ENCODE peak calls at places on chromosome 11, in five cellular contexts. R is neuronal stem cell, H is H9, C is IMR-90, N is mesendoderm. V is an unnamed sample.
A peak's percentile ranks its signal among the peaks of the same experiment; 100 is the strongest.

GRCh38 chr11:118658372-118659313 is 20.8 kb downstream of the TREH start:
- DNase-seq in C (no peak), R (no peak), H (peak; percentile 47), N (peak; percentile 34), V (no peak)

GRCh38 chr11:118232659-118233058 is 7.8 kb upstream of the JAML start:
- DNase-seq in R (no peak), N (no peak), H (no peak), C (no peak), V (no peak)

GRCh38 chr11:117604349-117604995 is 192.5 kb downstream of the DSCAML1 start:
- DNase-seq in N (no peak), C (peak; percentile 32), R (no peak), H (no peak), V (no peak)

GRCh38 chr11:96906521-96906920 is 516.7 kb downstream of the JRKL start:
- DNase-seq in N (no peak), R (no peak), C (no peak), H (no peak), V (no peak)

GRCh38 chr11:23997356-23997755 is 499.5 kb upstream of the LUZP2 start:
- DNase-seq in N (no peak), R (no peak), H (no peak), C (no peak), V (no peak)

GRCh38 chr11:109972181-109972715 is 120.9 kb upstream of the ZC3H12C start:
- DNase-seq in N (no peak), C (peak; percentile 9), R (no peak), H (no peak), V (no peak)

GRCh38 chr11:43021466-43021865 is 290.3 kb upstream of the API5 start:
- DNase-seq in R (no peak), H (peak; percentile 31), N (peak; percentile 50), C (no peak), V (no peak)

GRCh38 chr11:15158351-15159015 is 43.8 kb downstream of the INSC start:
- DNase-seq in N (no peak), C (peak; percentile 88), R (no peak), H (no peak), V (peak; percentile 37)

GRCh38 chr11:23542816-23543215 is 682.5 kb upstream of the CCDC179 start:
- DNase-seq in H (no peak), C (no peak), R (no peak), N (no peak), V (no peak)

GRCh38 chr11:32892355-32893090 is at the start of gene QSER1:
- DNase-seq in C (peak; percentile 41), H (peak; percentile 76), R (peak; percentile 72), N (peak; percentile 77), V (peak; percentile 49)

GRCh38 chr11:1433977-1434640 is 44.4 kb downstream of the BRSK2 start:
- DNase-seq in C (no peak), H (no peak), R (no peak), N (no peak), V (no peak)

GRCh38 chr11:1425006-1425405 is 35.3 kb downstream of the BRSK2 start:
- DNase-seq in H (no peak), R (no peak), N (no peak), C (no peak), V (no peak)

GRCh38 chr11:1433568-1433967 is 43.8 kb downstream of the BRSK2 start:
- DNase-seq in C (no peak), R (no peak), H (no peak), N (no peak), V (no peak)

GRCh38 chr11:1425439-1425838 is 35.7 kb downstream of the BRSK2 start:
- DNase-seq in H (no peak), N (no peak), R (no peak), C (no peak), V (no peak)

DNA sequence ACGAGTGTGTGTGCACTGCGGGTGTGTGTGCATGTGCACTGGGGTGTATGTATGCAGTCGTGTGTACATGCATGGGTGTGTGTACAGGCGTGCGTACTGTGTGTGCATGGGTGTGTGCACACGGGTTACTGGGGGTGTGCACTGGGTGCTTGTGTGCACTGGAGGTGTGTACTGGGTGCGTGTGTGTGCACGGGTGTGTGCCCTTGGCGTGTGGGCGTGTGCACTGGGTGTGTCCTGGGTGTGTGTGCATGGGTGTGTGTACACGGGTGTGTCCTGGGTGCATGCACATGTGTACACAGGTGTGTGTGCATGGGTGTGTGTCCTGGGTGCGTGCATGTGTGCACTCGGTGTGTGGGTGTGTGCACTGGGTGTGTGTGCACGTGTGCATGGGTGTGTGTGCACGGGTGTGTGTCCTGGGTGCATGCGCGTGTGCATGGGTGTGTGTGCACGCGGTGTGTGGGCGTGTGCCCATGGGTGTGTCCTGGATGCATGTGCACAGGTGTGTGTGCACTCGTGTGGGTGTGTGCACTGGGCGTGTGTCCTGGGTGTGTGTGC is 39.1 kb downstream of the BRSK2 start:
- DNase-seq in C (no peak), H (no peak), N (no peak), R (no peak), V (no peak)
- H3K4ac ChIP-seq in C (no peak overlapping the region), H (no peak overlapping the region), N (no peak overlapping the region), R (no peak overlapping the region), V (no peak overlapping the region)

DNA sequence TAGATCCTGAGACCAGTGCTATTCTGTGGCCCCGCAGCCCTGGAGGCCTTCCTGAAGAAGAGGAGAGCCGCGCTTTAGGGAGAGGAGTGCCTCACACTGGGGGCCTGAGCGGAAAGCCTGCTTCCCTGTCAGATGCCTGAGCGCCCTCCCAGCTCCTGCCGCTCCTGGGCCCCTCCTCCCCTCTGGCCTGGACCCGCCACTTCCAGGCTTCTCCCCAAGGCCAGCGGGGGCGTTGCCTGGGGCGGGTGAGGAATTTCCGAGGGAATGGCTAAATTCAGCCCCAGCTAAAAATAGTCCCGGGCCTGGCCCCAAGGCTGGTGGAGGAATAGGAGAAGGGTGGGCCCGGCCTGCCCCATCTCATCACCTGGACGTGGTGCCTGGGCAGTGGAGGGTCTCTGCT is 15.4 kb downstream of the ARHGEF17 start:
- DNase-seq in H (peak; percentile 84), R (no peak), N (peak; percentile 89), C (peak; percentile 77), V (peak; percentile 28)
- H3K4ac ChIP-seq in H (no peak overlapping the region), R (no peak overlapping the region), N (no peak overlapping the region), C (peak overlapping the region; percentile 98), V (peak overlapping the region; percentile 44)

DNA sequence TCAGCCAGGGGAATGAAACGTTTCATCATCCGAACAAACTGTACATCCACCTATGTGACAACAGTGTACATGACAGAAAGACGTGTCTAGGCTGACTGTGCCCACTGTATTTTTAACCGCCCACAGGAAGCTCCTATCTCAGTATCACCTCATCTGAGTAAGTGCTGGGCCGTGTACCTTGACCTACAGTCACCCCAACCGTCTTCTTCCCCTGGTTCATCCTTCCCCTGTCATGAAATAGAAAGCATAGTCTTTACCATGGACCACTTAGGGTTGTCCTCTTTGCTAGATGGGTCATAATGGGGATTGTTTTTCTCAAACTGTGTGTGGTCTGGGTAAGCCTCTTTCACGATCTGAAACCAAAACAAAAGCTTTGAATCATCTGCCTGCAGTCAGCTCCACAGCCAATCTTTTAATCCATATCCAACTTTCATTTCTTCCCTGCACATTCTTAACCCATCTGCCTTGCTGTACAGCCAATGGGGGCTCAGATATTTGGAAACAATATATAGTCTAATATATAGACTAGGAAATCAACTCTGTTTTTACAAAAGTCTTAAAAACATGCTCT is 4.2 kb downstream of the THYN1 start:
- DNase-seq in H (no peak), R (no peak), N (no peak), C (peak; percentile 53), V (no peak)
- H3K4ac ChIP-seq in H (no peak overlapping the region), R (no peak overlapping the region), N (no peak overlapping the region), C (no peak overlapping the region), V (no peak overlapping the region)

GRCh38 chr11:813037-813436 is 3.3 kb downstream of the RPLP2 start:
- DNase-seq in H (no peak), R (no peak), N (no peak), C (no peak), V (no peak)
- H3K4ac ChIP-seq in H (no peak overlapping the region), R (no peak overlapping the region), N (no peak overlapping the region), C (no peak overlapping the region), V (no peak overlapping the region)

GRCh38 chr11:47178737-47179654 is 2.3 kb upstream of the ARFGAP2 start:
- DNase-seq in C (no peak), R (no peak), N (no peak), H (no peak), V (no peak)

GRCh38 chr11:47178305-47178704 is 1.6 kb upstream of the ARFGAP2 start:
- DNase-seq in C (no peak), R (no peak), N (no peak), H (no peak), V (no peak)

GRCh38 chr11:47177229-47177845 is 658 bp upstream of the ARFGAP2 start:
- DNase-seq in H (peak; percentile 74), N (peak; percentile 87), C (peak; percentile 74), R (peak; percentile 71), V (peak; percentile 64)

GRCh38 chr11:47176328-47177228 is at the start of gene ARFGAP2:
- DNase-seq in H (peak; percentile 95), C (peak; percentile 94), N (peak; percentile 98), R (peak; percentile 93), V (peak; percentile 96)

DNA sequence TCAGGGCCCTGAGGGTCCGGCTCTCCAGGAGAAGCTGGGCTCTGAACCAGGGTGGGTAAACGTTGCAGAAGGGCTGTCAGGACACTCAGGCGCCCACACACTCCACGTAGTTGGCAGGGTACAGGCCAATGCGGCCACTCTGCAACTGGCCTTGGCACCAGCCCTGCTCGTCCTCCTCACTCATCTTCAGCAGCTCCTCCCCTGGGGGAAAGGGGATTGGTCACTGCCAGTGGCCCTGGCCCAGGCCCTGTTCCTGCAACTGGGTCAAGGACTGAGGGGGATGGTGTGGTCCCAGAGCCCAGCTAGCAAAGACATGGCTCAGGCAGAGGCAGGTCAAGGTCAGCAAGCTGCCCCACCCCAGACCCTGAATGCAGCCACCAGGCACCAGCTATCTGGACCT is 1.2 kb upstream of the ARFGAP2 start:
- DNase-seq in R (no peak), C (no peak), H (no peak), N (no peak), V (no peak)
- H3K4ac ChIP-seq in R (no peak overlapping the region), C (peak overlapping the region; percentile 26), H (no peak overlapping the region), N (peak overlapping the region; percentile 5), V (no peak overlapping the region)

GRCh38 chr11:64996327-64996709 is 453 bp downstream of the BATF2 start:
- DNase-seq in N (no peak), H (no peak), R (no peak), C (no peak), V (no peak)

GRCh38 chr11:64994318-64994717 is 2.5 kb downstream of the BATF2 start:
- DNase-seq in N (no peak), C (no peak), R (no peak), H (no peak), V (no peak)

GRCh38 chr11:64998690-64999431 is 2.1 kb upstream of the BATF2 start:
- DNase-seq in R (no peak), N (no peak), H (no peak), C (no peak), V (no peak)

GRCh38 chr11:64998141-64998540 is 1.4 kb upstream of the BATF2 start:
- DNase-seq in H (no peak), N (peak; percentile 48), C (no peak), R (no peak), V (peak; percentile 94)

DNA sequence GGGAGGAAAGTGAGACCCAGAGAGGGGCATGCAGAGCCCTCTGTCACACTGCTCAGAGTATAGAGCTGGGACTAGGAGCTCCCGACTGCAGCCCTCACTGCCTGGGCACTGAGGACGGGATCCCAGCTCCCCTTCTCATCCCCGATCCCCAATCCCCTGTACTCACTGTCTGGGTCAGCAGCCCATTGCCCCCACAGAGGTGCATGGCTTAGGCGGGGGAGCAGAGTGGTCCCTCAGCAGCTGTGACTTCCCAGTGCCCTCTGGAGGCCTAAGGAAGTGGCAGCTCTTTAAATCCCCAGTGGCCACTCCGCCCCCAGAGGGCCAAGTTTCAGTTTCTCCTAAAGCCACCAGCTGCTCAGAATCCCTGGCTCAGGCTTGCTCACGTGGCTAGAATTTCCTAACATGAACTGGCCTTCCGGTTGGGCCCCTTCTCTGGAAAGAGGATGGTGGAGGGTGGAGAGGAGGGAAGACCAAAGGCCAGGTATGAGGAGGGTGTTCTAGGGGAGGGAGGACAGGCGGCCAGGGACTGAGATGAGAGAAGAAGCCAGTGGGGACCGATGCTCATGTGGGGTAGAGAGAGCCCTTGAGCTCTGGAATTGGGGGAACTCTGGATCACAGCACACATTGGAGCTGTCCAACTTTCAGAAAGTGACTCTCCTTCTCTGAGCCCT is at the start of gene BATF2:
- DNase-seq in C (peak; percentile 83), H (peak; percentile 90), R (peak; percentile 51), N (peak; percentile 93), V (peak; percentile 77)
- H3K4ac ChIP-seq in C (peak within 1 kb of the TSS; percentile 88), H (no peak within 1 kb of the TSS), R (no peak within 1 kb of the TSS), N (no peak within 1 kb of the TSS), V (no peak within 1 kb of the TSS)